ENCODE peak calls at places on chromosomes 12 and 14, in six cellular contexts. One of them, this sample, is unnamed.

GRCh38 chr12:123150804-123151678 is at the start of gene PITPNM2:
- DNase-seq in M059J: peak
- DNase-seq in central memory CD4-positive, alpha-beta T cell: peak
- DNase-seq in fibroblast of mammary gland: peak
- DNase-seq in A549: peak
- DNase-seq in pancreas: peak
- DNase-seq in this sample: peak

GRCh38 chr12:128578045-128578444 is 245.7 kb downstream of the SLC15A4 start:
- DNase-seq in A549: no peak
- DNase-seq in central memory CD4-positive, alpha-beta T cell: no peak
- DNase-seq in fibroblast of mammary gland: no peak
- DNase-seq in pancreas: no peak
- DNase-seq in M059J: no peak
- DNase-seq in this sample: no peak

GRCh38 chr14:80678436-80678835 is 263.1 kb downstream of the CEP128 start:
- DNase-seq in A549: no peak
- DNase-seq in fibroblast of mammary gland: peak
- DNase-seq in central memory CD4-positive, alpha-beta T cell: no peak
- DNase-seq in M059J: peak
- DNase-seq in pancreas: no peak
- DNase-seq in this sample: no peak

GRCh38 chr12:90064759-90065158 is 356.1 kb upstream of the ATP2B1 start:
- DNase-seq in M059J: no peak
- DNase-seq in pancreas: no peak
- DNase-seq in central memory CD4-positive, alpha-beta T cell: no peak
- DNase-seq in A549: no peak
- DNase-seq in fibroblast of mammary gland: peak
- DNase-seq in this sample: no peak

GRCh38 chr12:63400746-63401145 is 249.7 kb upstream of the AVPR1A start:
- DNase-seq in pancreas: no peak
- DNase-seq in A549: peak
- DNase-seq in central memory CD4-positive, alpha-beta T cell: no peak
- DNase-seq in M059J: peak
- DNase-seq in fibroblast of mammary gland: no peak
- DNase-seq in this sample: no peak

GRCh38 chr14:56135001-56135400 is 16.8 kb downstream of the PELI2 start:
- DNase-seq in central memory CD4-positive, alpha-beta T cell: no peak
- DNase-seq in A549: no peak
- DNase-seq in M059J: no peak
- DNase-seq in pancreas: no peak
- DNase-seq in fibroblast of mammary gland: peak
- DNase-seq in this sample: no peak

GRCh38 chr14:64550539-64551333 is 975 bp downstream of the PPP1R36 start:
- DNase-seq in pancreas: no peak
- DNase-seq in M059J: no peak
- DNase-seq in central memory CD4-positive, alpha-beta T cell: no peak
- DNase-seq in fibroblast of mammary gland: no peak
- DNase-seq in A549: no peak
- DNase-seq in this sample: no peak

GRCh38 chr14:59454131-59454530 is 11.0 kb downstream of the GPR135 start:
- DNase-seq in fibroblast of mammary gland: peak
- DNase-seq in A549: peak
- DNase-seq in central memory CD4-positive, alpha-beta T cell: no peak
- DNase-seq in pancreas: no peak
- DNase-seq in M059J: peak
- DNase-seq in this sample: no peak

GRCh38 chr14:68950111-68950510 is 29.0 kb downstream of the ACTN1 start:
- DNase-seq in pancreas: no peak
- DNase-seq in A549: peak
- DNase-seq in central memory CD4-positive, alpha-beta T cell: no peak
- DNase-seq in M059J: peak
- DNase-seq in fibroblast of mammary gland: peak
- DNase-seq in this sample: no peak

GRCh38 chr12:109346920-109347319 is 780 bp upstream of the MYO1H start:
- DNase-seq in pancreas: no peak
- DNase-seq in A549: peak
- DNase-seq in fibroblast of mammary gland: no peak
- DNase-seq in M059J: no peak
- DNase-seq in central memory CD4-positive, alpha-beta T cell: no peak
- DNase-seq in this sample: peak

GRCh38 chr12:34304001-34304400 is 281.7 kb downstream of the ALG10 start:
- DNase-seq in central memory CD4-positive, alpha-beta T cell: no peak
- DNase-seq in fibroblast of mammary gland: no peak
- DNase-seq in pancreas: peak
- DNase-seq in A549: no peak
- DNase-seq in M059J: no peak
- DNase-seq in this sample: no peak

GRCh38 chr12:58247633-58248032 is 306.3 kb downstream of the ATP23 start:
- DNase-seq in central memory CD4-positive, alpha-beta T cell: no peak
- DNase-seq in fibroblast of mammary gland: no peak
- DNase-seq in pancreas: no peak
- DNase-seq in A549: peak
- DNase-seq in M059J: peak
- DNase-seq in this sample: no peak

GRCh38 chr12:75452675-75453330 is 27.8 kb upstream of the GLIPR1 start:
- DNase-seq in pancreas: no peak
- DNase-seq in A549: peak
- DNase-seq in central memory CD4-positive, alpha-beta T cell: no peak
- DNase-seq in M059J: peak
- DNase-seq in fibroblast of mammary gland: peak
- DNase-seq in this sample: no peak

GRCh38 chr14:59629384-59630158 is 53.0 kb upstream of the CCDC175 start:
- DNase-seq in M059J: no peak
- DNase-seq in central memory CD4-positive, alpha-beta T cell: no peak
- DNase-seq in A549: no peak
- DNase-seq in pancreas: no peak
- DNase-seq in fibroblast of mammary gland: no peak
- DNase-seq in this sample: no peak

GRCh38 chr12:106436183-106436582 is 78.6 kb downstream of the POLR3B start:
- DNase-seq in M059J: peak
- DNase-seq in pancreas: no peak
- DNase-seq in fibroblast of mammary gland: no peak
- DNase-seq in central memory CD4-positive, alpha-beta T cell: no peak
- DNase-seq in A549: no peak
- DNase-seq in this sample: no peak

GRCh38 chr12:4434721-4435425 is 10.7 kb downstream of the FGF6 start:
- DNase-seq in M059J: no peak
- DNase-seq in fibroblast of mammary gland: no peak
- DNase-seq in central memory CD4-positive, alpha-beta T cell: no peak
- DNase-seq in A549: no peak
- DNase-seq in pancreas: no peak
- DNase-seq in this sample: no peak

GRCh38 chr12:100154472-100155247 is 12.0 kb upstream of the BLTP3B start:
- DNase-seq in pancreas: no peak
- DNase-seq in M059J: peak
- DNase-seq in A549: peak
- DNase-seq in fibroblast of mammary gland: peak
- DNase-seq in central memory CD4-positive, alpha-beta T cell: peak
- DNase-seq in this sample: peak

GRCh38 chr12:110107369-110108281 is 16.5 kb upstream of the IFT81 start:
- DNase-seq in pancreas: no peak
- DNase-seq in fibroblast of mammary gland: peak
- DNase-seq in A549: peak
- DNase-seq in M059J: peak
- DNase-seq in central memory CD4-positive, alpha-beta T cell: no peak
- DNase-seq in this sample: no peak

GRCh38 chr14:55433880-55434804 is 6.3 kb downstream of the TBPL2 start:
- DNase-seq in central memory CD4-positive, alpha-beta T cell: peak
- DNase-seq in pancreas: no peak
- DNase-seq in A549: no peak
- DNase-seq in fibroblast of mammary gland: no peak
- DNase-seq in M059J: no peak
- DNase-seq in this sample: no peak

GRCh38 chr14:30907659-30908057 is 33.3 kb downstream of the COCH start:
- DNase-seq in fibroblast of mammary gland: no peak
- DNase-seq in central memory CD4-positive, alpha-beta T cell: no peak
- DNase-seq in M059J: no peak
- DNase-seq in pancreas: no peak
- DNase-seq in A549: no peak
- DNase-seq in this sample: no peak

GRCh38 chr14:55921516-55921915 is 196.7 kb upstream of the PELI2 start:
- DNase-seq in central memory CD4-positive, alpha-beta T cell: no peak
- DNase-seq in fibroblast of mammary gland: no peak
- DNase-seq in A549: no peak
- DNase-seq in M059J: no peak
- DNase-seq in pancreas: no peak
- DNase-seq in this sample: no peak

GRCh38 chr14:76346391-76347160 is 29.4 kb upstream of the ESRRB start:
- DNase-seq in M059J: no peak
- DNase-seq in central memory CD4-positive, alpha-beta T cell: no peak
- DNase-seq in A549: no peak
- DNase-seq in pancreas: no peak
- DNase-seq in fibroblast of mammary gland: no peak
- DNase-seq in this sample: no peak

GRCh38 chr14:73324536-73324932 is 87.2 kb downstream of the PAPLN start:
- DNase-seq in fibroblast of mammary gland: no peak
- DNase-seq in M059J: no peak
- DNase-seq in central memory CD4-positive, alpha-beta T cell: no peak
- DNase-seq in A549: no peak
- DNase-seq in pancreas: no peak
- DNase-seq in this sample: no peak

GRCh38 chr14:50084666-50085065 is 31.7 kb downstream of the VCPKMT start:
- DNase-seq in pancreas: no peak
- DNase-seq in A549: no peak
- DNase-seq in fibroblast of mammary gland: no peak
- DNase-seq in central memory CD4-positive, alpha-beta T cell: no peak
- DNase-seq in M059J: no peak
- DNase-seq in this sample: no peak